ENCODE peak calls at places on chromosomes 13 and 19, in five cellular contexts. Z is Calu3, E is HFF-Myc, I is right lobe of liver, B is naive B cell. M is an unnamed sample.

GRCh38 chr19:44640518-44640917 is 3.2 kb upstream of the PVR start:
- DNase-seq in Z (no peak), E (no peak), I (no peak), B (no peak), M (no peak)

GRCh38 chr13:45339867-45340266 is 1.1 kb downstream of the TPT1 start:
- DNase-seq in Z (no peak), E (no peak), I (no peak), B (no peak), M (no peak)

GRCh38 chr19:15439821-15440641 is 9.7 kb downstream of the WIZ start:
- DNase-seq in Z (no peak), E (no peak), I (no peak), B (no peak), M (no peak)

GRCh38 chr13:32829676-32830091 is 186.5 kb upstream of the KL start:
- DNase-seq in Z (peak), E (no peak), I (no peak), B (no peak), M (no peak)

GRCh38 chr13:30796132-30796832 is 60.9 kb downstream of the ALOX5AP start:
- DNase-seq in Z (peak), E (no peak), I (no peak), B (peak), M (no peak)

GRCh38 chr13:41520699-41521630 is 63.6 kb downstream of the RGCC start:
- DNase-seq in Z (no peak), E (no peak), I (no peak), B (no peak), M (no peak)

GRCh38 chr13:95512424-95512823 is 40.1 kb upstream of the CLDN10 start:
- DNase-seq in Z (no peak), E (no peak), I (no peak), B (no peak), M (no peak)

GRCh38 chr19:16016226-16017137 is 59.8 kb upstream of the TPM4 start:
- DNase-seq in Z (no peak), E (no peak), I (no peak), B (no peak), M (no peak)

GRCh38 chr13:57635541-57635940 is 4.0 kb downstream of the PCDH17 start:
- DNase-seq in Z (no peak), E (no peak), I (no peak), B (no peak), M (no peak)

GRCh38 chr19:41521860-41522555 is 54.0 kb upstream of the CEACAM21 start:
- DNase-seq in Z (peak), E (no peak), I (no peak), B (peak), M (no peak)

GRCh38 chr13:34435338-34435737 is 506.7 kb upstream of the NBEA start:
- DNase-seq in Z (no peak), E (peak), I (no peak), B (no peak), M (no peak)

GRCh38 chr19:5005096-5005495 is 36.2 kb downstream of the KDM4B start:
- DNase-seq in Z (no peak), E (no peak), I (peak), B (no peak), M (no peak)

GRCh38 chr19:45382426-45382825 is 12.1 kb upstream of the ERCC2 start:
- DNase-seq in Z (no peak), E (no peak), I (no peak), B (no peak), M (no peak)

GRCh38 chr19:46133101-46133627 is 8.7 kb upstream of the IGFL3 start:
- DNase-seq in Z (peak), E (peak), I (no peak), B (no peak), M (peak)

GRCh38 chr19:47761566-47761965 is 16.2 kb downstream of the NOP53 start:
- DNase-seq in Z (no peak), E (no peak), I (no peak), B (no peak), M (no peak)

GRCh38 chr13:33744589-33745369 is 73.2 kb upstream of the RFC3 start:
- DNase-seq in Z (no peak), E (no peak), I (no peak), B (no peak), M (no peak)

GRCh38 chr19:6470173-6470572 is 6.1 kb downstream of the CRB3 start:
- DNase-seq in Z (no peak), E (no peak), I (no peak), B (no peak), M (no peak)

GRCh38 chr19:58009666-58010301 is 7.2 kb upstream of the ZNF606 start:
- DNase-seq in Z (peak), E (peak), I (peak), B (peak), M (peak)

GRCh38 chr13:31629085-31629785 is 110.1 kb upstream of the RXFP2 start:
- DNase-seq in Z (no peak), E (no peak), I (no peak), B (no peak), M (no peak)

GRCh38 chr13:30673669-30674521 is 56.2 kb downstream of the USPL1 start:
- DNase-seq in Z (peak), E (peak), I (peak), B (peak), M (peak)

GRCh38 chr19:49363265-49364082 is at the start of gene DKKL1:
- DNase-seq in Z (peak), E (peak), I (peak), B (peak), M (peak)

GRCh38 chr13:103730407-103730806 is 664.2 kb upstream of the SLC10A2 start:
- DNase-seq in Z (no peak), E (no peak), I (peak), B (no peak), M (no peak)

GRCh38 chr13:109750376-109750775 is 36.0 kb downstream of the IRS2 start:
- DNase-seq in Z (no peak), E (no peak), I (no peak), B (no peak), M (no peak)

GRCh38 chr13:108272333-108272732 is 2.8 kb downstream of the TNFSF13B start:
- DNase-seq in Z (no peak), E (no peak), I (no peak), B (no peak), M (no peak)

GRCh38 chr19:12800873-12801465 is 631 bp downstream of the PRDX2 start:
- DNase-seq in Z (peak), E (no peak), I (no peak), B (no peak), M (no peak)

GRCh38 chr13:99307247-99307646 is at the start of gene GPR183:
- DNase-seq in Z (no peak), E (no peak), I (no peak), B (peak), M (no peak)

GRCh38 chr13:48235100-48235813 is 2.3 kb downstream of the ITM2B start:
- DNase-seq in Z (peak), E (no peak), I (no peak), B (no peak), M (no peak)

GRCh38 chr19:7705387-7706187 is 3.7 kb upstream of the FCER2 start:
- DNase-seq in Z (no peak), E (no peak), I (no peak), B (peak), M (no peak)

GRCh38 chr19:11659612-11660011 is 62.3 kb downstream of the ZNF627 start:
- DNase-seq in Z (no peak), E (no peak), I (no peak), B (no peak), M (no peak)

GRCh38 chr13:66563076-66563475 is 667.1 kb downstream of the PCDH9 start:
- DNase-seq in Z (no peak), E (no peak), I (no peak), B (no peak), M (no peak)

GRCh38 chr13:110447058-110447511 is 114.4 kb downstream of the RAB20 start:
- DNase-seq in Z (no peak), E (peak), I (no peak), B (no peak), M (no peak)

GRCh38 chr13:109904218-109904617 is 117.8 kb upstream of the IRS2 start:
- DNase-seq in Z (no peak), E (no peak), I (no peak), B (no peak), M (no peak)

GRCh38 chr19:11242864-11243797 is 3.7 kb downstream of the ANGPTL8 start:
- DNase-seq in Z (peak), E (peak), I (peak), B (peak), M (peak)

GRCh38 chr19:5667751-5668271 is 12.5 kb downstream of the MICOS13 start:
- DNase-seq in Z (no peak), E (no peak), I (no peak), B (no peak), M (no peak)

GRCh38 chr19:15631817-15632216 is 8.9 kb upstream of the CYP4F3 start:
- DNase-seq in Z (peak), E (no peak), I (peak), B (no peak), M (no peak)

GRCh38 chr13:111367340-111367739 is 46.9 kb downstream of the TEX29 start:
- DNase-seq in Z (no peak), E (no peak), I (no peak), B (no peak), M (no peak)

GRCh38 chr13:38637576-38637975 is 49.3 kb upstream of the FREM2 start:
- DNase-seq in Z (no peak), E (no peak), I (no peak), B (no peak), M (no peak)

GRCh38 chr19:50203281-50204080 is at the start of gene MYH14:
- DNase-seq in Z (peak), E (no peak), I (peak), B (no peak), M (peak)

GRCh38 chr13:43057653-43058317 is 34.4 kb downstream of the DNAJC15 start:
- DNase-seq in Z (peak), E (peak), I (no peak), B (no peak), M (no peak)

M was measured in pulmonary artery endothelial cell.